ENCODE peak calls at places on chromosome 20, in six cellular contexts. H, Y, R, U, K and B are unnamed samples.
A peak's percentile ranks its signal among the peaks of the same experiment; 100 is the strongest.

GRCh38 chr20:9498322-9498721 is 16.1 kb upstream of the LAMP5 start:
- DNase-seq in H (no peak), Y (no peak), R (no peak), U (no peak), K (peak; percentile 44), B (no peak)

GRCh38 chr20:24160563-24161355 is 172.2 kb upstream of the GGTLC1 start:
- DNase-seq in H (no peak), Y (peak; percentile 48), R (peak; percentile 22), U (peak; percentile 84), K (peak; percentile 63), B (peak; percentile 10)

GRCh38 chr20:3312940-3313656 is 74.1 kb upstream of the SLC4A11 start:
- DNase-seq in H (peak; percentile 41), Y (no peak), R (no peak), U (no peak), K (peak; percentile 53), B (no peak)

GRCh38 chr20:19929749-19930148 is 87.4 kb upstream of the NAA20 start:
- DNase-seq in H (no peak), Y (no peak), R (no peak), U (no peak), K (peak; percentile 53), B (no peak)

GRCh38 chr20:49100934-49101333 is 54.8 kb downstream of the CSE1L start:
- DNase-seq in H (no peak), Y (no peak), R (no peak), U (no peak), K (peak; percentile 3), B (no peak)

GRCh38 chr20:9517297-9518134 is 3.1 kb downstream of the LAMP5 start:
- DNase-seq in H (no peak), Y (peak; percentile 42), R (no peak), U (no peak), K (no peak), B (no peak)

GRCh38 chr20:61407561-61407960 is 155.5 kb downstream of the CDH4 start:
- DNase-seq in H (no peak), Y (no peak), R (no peak), U (no peak), K (no peak), B (no peak)

GRCh38 chr20:58718121-58718563 is 25.5 kb downstream of the NPEPL1 start:
- DNase-seq in H (no peak), Y (peak; percentile 30), R (no peak), U (peak; percentile 39), K (no peak), B (no peak)

GRCh38 chr20:59032713-59033059 is 551 bp upstream of the ATP5F1E start:
- DNase-seq in H (no peak), Y (no peak), R (no peak), U (no peak), K (peak; percentile 27), B (no peak)

GRCh38 chr20:52748235-52748950 is 223.8 kb upstream of the TSHZ2 start:
- DNase-seq in H (no peak), Y (no peak), R (peak; percentile 21), U (no peak), K (no peak), B (no peak)

GRCh38 chr20:44776977-44777376 is 31.3 kb downstream of the KCNK15 start:
- DNase-seq in H (no peak), Y (no peak), R (no peak), U (peak; percentile 84), K (peak; percentile 16), B (no peak)

GRCh38 chr20:53608071-53608455 is 14.4 kb upstream of the ZNF217 start:
- DNase-seq in H (no peak), Y (no peak), R (no peak), U (no peak), K (no peak), B (no peak)

GRCh38 chr20:3158968-3159431 is 665 bp downstream of the FASTKD5 start:
- DNase-seq in H (no peak), Y (no peak), R (no peak), U (no peak), K (peak; percentile 25), B (peak; percentile 33)

GRCh38 chr20:57840504-57841296 is 130.9 kb upstream of the PMEPA1 start:
- DNase-seq in H (no peak), Y (no peak), R (no peak), U (no peak), K (no peak), B (no peak)

GRCh38 chr20:8435251-8436035 is 303.4 kb downstream of the PLCB1 start:
- DNase-seq in H (no peak), Y (no peak), R (no peak), U (no peak), K (no peak), B (no peak)

GRCh38 chr20:2379511-2380229 is 1.0 kb upstream of the TGM6 start:
- DNase-seq in H (no peak), Y (no peak), R (no peak), U (no peak), K (no peak), B (peak; percentile 2)

GRCh38 chr20:7627734-7628663 is 312.3 kb downstream of the HAO1 start:
- DNase-seq in H (no peak), Y (no peak), R (no peak), U (no peak), K (no peak), B (no peak)

GRCh38 chr20:43755390-43755789 is 28.6 kb upstream of the GTSF1L start:
- DNase-seq in H (no peak), Y (no peak), R (no peak), U (no peak), K (peak; percentile 84), B (no peak)

GRCh38 chr20:53138454-53139291 is 166.5 kb downstream of the TSHZ2 start:
- DNase-seq in H (no peak), Y (no peak), R (no peak), U (no peak), K (no peak), B (peak; percentile 52)

GRCh38 chr20:46220808-46221207 is 87.5 kb downstream of the CDH22 start:
- DNase-seq in H (peak; percentile 11), Y (no peak), R (no peak), U (peak; percentile 88), K (no peak), B (no peak)

GRCh38 chr20:41049451-41049850 is 20.8 kb downstream of the TOP1 start:
- DNase-seq in H (no peak), Y (no peak), R (no peak), U (no peak), K (no peak), B (no peak)
- H3K4me1 ChIP-seq in H (peaks cover 20% of the 10 kb centered on the region), Y (peaks cover 69% of the 10 kb centered on the region), R (peaks cover 100% of the 10 kb centered on the region), U (peaks cover 7% of the 10 kb centered on the region), K (peaks cover 34% of the 10 kb centered on the region), B (peaks cover 86% of the 10 kb centered on the region)

GRCh38 chr20:23086931-23087411 is 847 bp upstream of the CD93 start:
- DNase-seq in H (no peak), Y (no peak), R (peak; percentile 63), U (no peak), K (no peak), B (no peak)

GRCh38 chr20:23084282-23084844 is 1.8 kb downstream of the CD93 start:
- DNase-seq in H (no peak), Y (no peak), R (no peak), U (no peak), K (no peak), B (no peak)

GRCh38 chr20:23086056-23086551 is at the start of gene CD93:
- DNase-seq in H (no peak), Y (no peak), R (no peak), U (no peak), K (peak; percentile 10), B (no peak)

GRCh38 chr20:23084845-23085355 is 1.2 kb downstream of the CD93 start:
- DNase-seq in H (no peak), Y (no peak), R (no peak), U (no peak), K (no peak), B (no peak)

GRCh38 chr20:23085415-23086055 is 589 bp downstream of the CD93 start:
- DNase-seq in H (no peak), Y (no peak), R (no peak), U (no peak), K (no peak), B (no peak)
- H3K4me1 ChIP-seq in H (no peaks in the 10 kb centered on the region), Y (no peaks in the 10 kb centered on the region), R (peaks cover 56% of the 10 kb centered on the region), U (no peaks in the 10 kb centered on the region), K (no peaks in the 10 kb centered on the region), B (no peaks in the 10 kb centered on the region)

GRCh38 chr20:51425347-51426106 is 117.0 kb downstream of the NFATC2 start:
- DNase-seq in H (no peak), Y (no peak), R (no peak), U (no peak), K (no peak), B (no peak)

GRCh38 chr20:51427625-51428291 is 114.8 kb downstream of the NFATC2 start:
- DNase-seq in H (no peak), Y (no peak), R (no peak), U (no peak), K (no peak), B (no peak)

GRCh38 chr20:51428451-51429143 is 113.9 kb downstream of the NFATC2 start:
- DNase-seq in H (peak; percentile 46), Y (no peak), R (peak; percentile 40), U (peak; percentile 67), K (peak; percentile 44), B (no peak)

GRCh38 chr20:51429144-51429482 is 113.4 kb downstream of the NFATC2 start:
- DNase-seq in H (no peak), Y (no peak), R (no peak), U (no peak), K (no peak), B (no peak)

DNA sequence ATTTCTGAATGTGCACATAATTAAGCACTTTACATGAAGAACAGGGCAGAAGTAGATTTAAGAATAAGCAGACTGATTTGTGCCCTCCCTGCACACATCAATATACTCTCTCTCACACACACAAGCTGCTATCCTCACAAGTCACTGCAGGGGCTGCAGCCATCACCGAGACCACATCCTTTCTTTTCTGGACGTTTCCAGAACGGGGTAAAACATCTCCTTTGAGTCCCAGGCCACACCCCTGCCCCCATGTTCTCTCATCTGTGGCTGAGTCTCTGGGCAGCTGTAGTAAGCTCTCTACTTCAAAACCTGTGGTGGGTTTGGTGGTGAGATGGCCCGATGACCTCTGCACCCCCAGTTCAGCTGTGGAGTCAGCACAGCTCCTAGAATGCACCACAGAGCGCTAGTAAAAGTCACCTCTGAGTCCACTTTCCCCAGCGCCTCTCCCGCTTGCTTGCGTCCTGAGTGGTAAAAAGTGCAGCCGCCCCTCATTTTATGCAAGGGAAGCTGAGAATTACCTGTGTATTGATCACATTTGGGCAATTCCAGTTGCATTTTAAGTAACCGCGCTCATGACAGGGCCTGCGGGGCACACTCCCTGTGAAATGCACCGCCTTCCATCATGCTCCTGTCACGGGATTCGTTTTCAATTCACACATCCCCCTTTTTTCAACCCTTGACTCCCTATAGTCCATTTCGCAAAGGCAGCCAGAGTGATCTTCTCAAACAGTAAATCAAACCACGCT is 115.5 kb downstream of the NFATC2 start:
- DNase-seq in H (no peak), Y (no peak), R (no peak), U (no peak), K (no peak), B (peak; percentile 42)
- H3K4me1 ChIP-seq in H (no peaks in the 10 kb centered on the region), Y (no peaks in the 10 kb centered on the region), R (peaks cover 29% of the 10 kb centered on the region), U (no peaks in the 10 kb centered on the region), K (peaks cover 2% of the 10 kb centered on the region), B (peaks cover 38% of the 10 kb centered on the region)

DNA sequence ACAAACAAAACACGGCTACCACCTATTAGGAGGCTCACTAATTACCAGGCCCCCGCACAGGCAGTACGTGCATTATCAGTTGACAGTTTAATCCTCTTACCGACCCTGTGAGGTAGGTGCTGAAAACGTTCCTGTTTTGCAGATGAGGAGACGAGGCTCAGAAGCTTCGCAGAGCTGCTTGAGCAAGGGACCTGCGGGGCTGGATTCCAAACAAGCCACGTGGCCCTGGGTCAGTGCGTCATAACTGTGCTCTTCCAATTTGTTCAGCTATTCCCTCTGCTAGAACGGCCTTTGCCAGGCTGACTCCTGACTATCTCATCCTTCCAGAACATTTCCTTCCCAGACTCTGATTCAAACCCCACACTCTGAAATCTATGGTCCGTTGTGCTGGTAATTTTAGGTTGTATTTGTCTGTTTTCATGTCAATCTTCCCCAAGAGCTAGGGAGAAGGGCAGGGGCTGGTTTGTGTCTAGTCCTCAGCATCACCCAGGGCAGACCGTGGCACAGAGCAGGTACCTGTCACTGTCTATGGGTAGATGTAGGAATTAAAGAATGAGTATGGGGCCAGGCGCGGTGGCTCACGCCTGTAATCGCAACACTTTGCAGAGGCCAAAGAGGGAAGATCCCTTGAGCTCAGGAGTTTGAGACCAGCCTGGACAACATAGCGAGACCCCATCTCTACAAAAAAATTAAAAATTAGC is 28.8 kb upstream of the TLDC2 start:
- DNase-seq in H (no peak), Y (no peak), R (peak; percentile 83), U (peak; percentile 77), K (peak; percentile 83), B (no peak)
- H3K4me1 ChIP-seq in H (no peaks in the 10 kb centered on the region), Y (peaks cover 5% of the 10 kb centered on the region), R (peaks cover 89% of the 10 kb centered on the region), U (peaks cover 8% of the 10 kb centered on the region), K (peaks cover 31% of the 10 kb centered on the region), B (peaks cover 89% of the 10 kb centered on the region)